ENCODE peak calls at places on chromosomes 1 and 21, in ten cellular contexts. H, Y, R, N, M, J, A, K, D and W are unnamed samples.

GRCh38 chr1:56803561-56804156 is 15.5 kb downstream of the FYB2 start:
- DNase-seq in N (peak), A (no peak), D (no peak), M (peak), J (no peak), H (no peak), R (peak), K (peak), Y (peak), W (no peak)

GRCh38 chr1:117860906-117861610 is 68.4 kb downstream of the GDAP2 start:
- DNase-seq in D (no peak), Y (no peak), M (no peak), N (peak), J (no peak), A (no peak), K (no peak), R (peak), H (no peak), W (no peak)

GRCh38 chr1:155130272-155131006 is 2.8 kb downstream of the EFNA1 start:
- DNase-seq in N (no peak), J (no peak), H (no peak), A (no peak), D (no peak), Y (no peak), R (no peak), M (no peak), K (no peak), W (no peak)

GRCh38 chr1:66438062-66438970 is 95.6 kb upstream of the SGIP1 start:
- DNase-seq in Y (no peak), M (peak), H (no peak), J (no peak), D (no peak), A (no peak), K (peak), R (peak), N (no peak), W (no peak)

GRCh38 chr1:51697160-51697559 is 80.3 kb downstream of the OSBPL9 start:
- DNase-seq in N (no peak), M (no peak), R (peak), J (no peak), H (no peak), D (no peak), Y (no peak), A (no peak), K (no peak), W (no peak)

GRCh38 chr1:27600500-27601175 is 3.3 kb downstream of the AHDC1 start:
- DNase-seq in M (no peak), A (peak), K (peak), N (no peak), Y (no peak), D (no peak), R (peak), H (no peak), J (no peak), W (no peak)

GRCh38 chr1:99820546-99820945 is 29.6 kb upstream of the AGL start:
- DNase-seq in N (no peak), R (no peak), A (peak), D (no peak), Y (no peak), H (no peak), K (no peak), M (no peak), J (no peak), W (peak)

GRCh38 chr1:109947582-109948284 is 36.8 kb upstream of the AHCYL1 start:
- DNase-seq in M (no peak), A (no peak), K (no peak), N (no peak), H (no peak), Y (no peak), D (no peak), J (no peak), R (no peak), W (no peak)

GRCh38 chr1:36119451-36119850 is 5.6 kb downstream of the COL8A2 start:
- DNase-seq in Y (no peak), A (no peak), R (no peak), H (no peak), M (no peak), J (peak), N (no peak), K (no peak), D (no peak), W (no peak)

GRCh38 chr1:95431216-95431615 is 197.2 kb downstream of the RWDD3 start:
- DNase-seq in D (no peak), Y (no peak), M (peak), K (no peak), J (no peak), H (no peak), A (no peak), R (no peak), N (no peak), W (no peak)

GRCh38 chr1:113197662-113198330 is 124.8 kb downstream of the LRIG2 start:
- DNase-seq in R (no peak), D (no peak), A (no peak), J (no peak), M (no peak), N (no peak), H (no peak), K (no peak), Y (no peak), W (no peak)

GRCh38 chr21:26845066-26845749 is at the start of gene ADAMTS1:
- DNase-seq in J (no peak), K (peak), Y (peak), D (no peak), R (peak), M (peak), N (no peak), A (peak), H (peak), W (no peak)

GRCh38 chr1:77100870-77101269 is 118.4 kb downstream of the PIGK start:
- DNase-seq in H (no peak), J (no peak), K (no peak), R (peak), Y (no peak), N (no peak), A (no peak), D (no peak), M (peak), W (no peak)

GRCh38 chr1:230158422-230159291 is 91.6 kb downstream of the GALNT2 start:
- DNase-seq in K (peak), R (no peak), A (no peak), J (no peak), H (peak), D (peak), Y (no peak), N (no peak), M (peak), W (no peak)

GRCh38 chr1:212853658-212854057 is 4.4 kb upstream of the FLVCR1 start:
- DNase-seq in J (no peak), D (no peak), Y (no peak), H (no peak), M (peak), N (no peak), K (no peak), A (no peak), R (no peak), W (no peak)

GRCh38 chr1:115838805-115839705 is 1.9 kb downstream of the NHLH2 start:
- DNase-seq in R (no peak), Y (no peak), M (no peak), A (peak), K (peak), N (peak), H (no peak), D (peak), J (peak), W (peak)

GRCh38 chr1:209094384-209094783 is 489.1 kb upstream of the CAMK1G start:
- DNase-seq in H (no peak), K (no peak), D (no peak), Y (no peak), R (no peak), A (no peak), M (no peak), J (no peak), N (no peak), W (no peak)